ENCODE peak calls at places on chromosomes 12 and 14, in ten cellular contexts. One of them, this sample, is unnamed.

GRCh38 chr12:49792181-49792970 is 35.8 kb downstream of the NCKAP5L start:
- DNase-seq in central memory CD4-positive, alpha-beta T cell: no peak
- DNase-seq in anterior cingulate cortex: no peak
- DNase-seq in ureter: no peak
- DNase-seq in NCI-H510A treated with DMSO at 0.1 percent for 48 hours: no peak
- DNase-seq in Karpas-422: no peak
- DNase-seq in NCI-H774: no peak
- DNase-seq in glutamatergic neuron: no peak
- DNase-seq in activated effector memory CD4-positive, alpha-beta T cell treated with Interleukin-2 at 50 U/mL for 16 hours: no peak
- DNase-seq in psoas muscle: no peak
- DNase-seq in this sample: no peak

GRCh38 chr12:52833922-52834726 is at the start of gene KRT79:
- DNase-seq in anterior cingulate cortex: no peak
- DNase-seq in activated effector memory CD4-positive, alpha-beta T cell treated with Interleukin-2 at 50 U/mL for 16 hours: no peak
- DNase-seq in glutamatergic neuron: no peak
- DNase-seq in NCI-H510A treated with DMSO at 0.1 percent for 48 hours: no peak
- DNase-seq in ureter: no peak
- DNase-seq in central memory CD4-positive, alpha-beta T cell: no peak
- DNase-seq in Karpas-422: no peak
- DNase-seq in psoas muscle: no peak
- DNase-seq in NCI-H774: no peak
- DNase-seq in this sample: no peak

GRCh38 chr12:89352492-89353187 is at the start of gene DUSP6:
- DNase-seq in activated effector memory CD4-positive, alpha-beta T cell treated with Interleukin-2 at 50 U/mL for 16 hours: peak; percentile 80
- DNase-seq in NCI-H774: peak; percentile 99
- DNase-seq in anterior cingulate cortex: peak; percentile 92
- DNase-seq in ureter: peak; percentile 96
- DNase-seq in glutamatergic neuron: peak; percentile 90
- DNase-seq in NCI-H510A treated with DMSO at 0.1 percent for 48 hours: peak; percentile 97
- DNase-seq in Karpas-422: peak; percentile 98
- DNase-seq in central memory CD4-positive, alpha-beta T cell: peak; percentile 88
- DNase-seq in psoas muscle: peak; percentile 90
- DNase-seq in this sample: peak; percentile 95

GRCh38 chr12:25976289-25976688 is 17.8 kb downstream of the RASSF8 start:
- DNase-seq in glutamatergic neuron: no peak
- DNase-seq in NCI-H510A treated with DMSO at 0.1 percent for 48 hours: no peak
- DNase-seq in central memory CD4-positive, alpha-beta T cell: no peak
- DNase-seq in NCI-H774: no peak
- DNase-seq in ureter: no peak
- DNase-seq in psoas muscle: no peak
- DNase-seq in anterior cingulate cortex: no peak
- DNase-seq in activated effector memory CD4-positive, alpha-beta T cell treated with Interleukin-2 at 50 U/mL for 16 hours: no peak
- DNase-seq in Karpas-422: no peak
- DNase-seq in this sample: no peak

GRCh38 chr14:101843665-101844064 is 82.2 kb downstream of the PPP2R5C start:
- DNase-seq in Karpas-422: peak; percentile 98
- DNase-seq in central memory CD4-positive, alpha-beta T cell: peak; percentile 70
- DNase-seq in psoas muscle: no peak
- DNase-seq in glutamatergic neuron: no peak
- DNase-seq in NCI-H774: no peak
- DNase-seq in ureter: no peak
- DNase-seq in activated effector memory CD4-positive, alpha-beta T cell treated with Interleukin-2 at 50 U/mL for 16 hours: peak; percentile 41
- DNase-seq in NCI-H510A treated with DMSO at 0.1 percent for 48 hours: no peak
- DNase-seq in anterior cingulate cortex: no peak
- DNase-seq in this sample: no peak

GRCh38 chr14:56262530-56262929 is 144.3 kb downstream of the PELI2 start:
- DNase-seq in glutamatergic neuron: no peak
- DNase-seq in central memory CD4-positive, alpha-beta T cell: no peak
- DNase-seq in Karpas-422: no peak
- DNase-seq in anterior cingulate cortex: no peak
- DNase-seq in psoas muscle: no peak
- DNase-seq in ureter: no peak
- DNase-seq in NCI-H510A treated with DMSO at 0.1 percent for 48 hours: no peak
- DNase-seq in NCI-H774: no peak
- DNase-seq in activated effector memory CD4-positive, alpha-beta T cell treated with Interleukin-2 at 50 U/mL for 16 hours: no peak
- DNase-seq in this sample: no peak

GRCh38 chr12:48972213-48973021 is 882 bp upstream of the WNT10B start:
- DNase-seq in NCI-H510A treated with DMSO at 0.1 percent for 48 hours: no peak
- DNase-seq in ureter: no peak
- DNase-seq in psoas muscle: no peak
- DNase-seq in central memory CD4-positive, alpha-beta T cell: no peak
- DNase-seq in anterior cingulate cortex: no peak
- DNase-seq in Karpas-422: no peak
- DNase-seq in NCI-H774: no peak
- DNase-seq in activated effector memory CD4-positive, alpha-beta T cell treated with Interleukin-2 at 50 U/mL for 16 hours: no peak
- DNase-seq in glutamatergic neuron: no peak
- DNase-seq in this sample: no peak

GRCh38 chr14:71800878-71801277 is 131.4 kb upstream of the RGS6 start:
- DNase-seq in central memory CD4-positive, alpha-beta T cell: no peak
- DNase-seq in NCI-H774: no peak
- DNase-seq in NCI-H510A treated with DMSO at 0.1 percent for 48 hours: no peak
- DNase-seq in ureter: no peak
- DNase-seq in psoas muscle: no peak
- DNase-seq in anterior cingulate cortex: no peak
- DNase-seq in glutamatergic neuron: no peak
- DNase-seq in Karpas-422: no peak
- DNase-seq in activated effector memory CD4-positive, alpha-beta T cell treated with Interleukin-2 at 50 U/mL for 16 hours: no peak
- DNase-seq in this sample: no peak

GRCh38 chr12:57009949-57010626 is 3.7 kb upstream of the ZBTB39 start:
- DNase-seq in Karpas-422: no peak
- DNase-seq in NCI-H510A treated with DMSO at 0.1 percent for 48 hours: no peak
- DNase-seq in NCI-H774: no peak
- DNase-seq in anterior cingulate cortex: no peak
- DNase-seq in central memory CD4-positive, alpha-beta T cell: no peak
- DNase-seq in activated effector memory CD4-positive, alpha-beta T cell treated with Interleukin-2 at 50 U/mL for 16 hours: no peak
- DNase-seq in glutamatergic neuron: no peak
- DNase-seq in ureter: no peak
- DNase-seq in psoas muscle: no peak
- DNase-seq in this sample: no peak

GRCh38 chr12:128715485-128715884 is 108.3 kb downstream of the SLC15A4 start:
- DNase-seq in ureter: no peak
- DNase-seq in NCI-H774: no peak
- DNase-seq in glutamatergic neuron: no peak
- DNase-seq in psoas muscle: no peak
- DNase-seq in anterior cingulate cortex: no peak
- DNase-seq in activated effector memory CD4-positive, alpha-beta T cell treated with Interleukin-2 at 50 U/mL for 16 hours: no peak
- DNase-seq in Karpas-422: no peak
- DNase-seq in NCI-H510A treated with DMSO at 0.1 percent for 48 hours: no peak
- DNase-seq in central memory CD4-positive, alpha-beta T cell: no peak
- DNase-seq in this sample: no peak